ENCODE peak calls at places on chromosome 16, in four cellular contexts. One of them, this sample, is unnamed. For H3K4me1 and H3K9me3, the result is how much of the 10 kb centered on the place peaks cover.

GRCh38 chr16:25838724-25839186 is 147.0 kb downstream of the HS3ST4 start:
- DNase-seq in ascending aorta: no peak
- DNase-seq in ovary: no peak
- DNase-seq in mesenchymal stem cell: peak
- DNase-seq in this sample: no peak

GRCh38 chr16:69938981-69939820 is 11.9 kb upstream of the CLEC18A start:
- DNase-seq in ascending aorta: no peak
- DNase-seq in ovary: no peak
- DNase-seq in mesenchymal stem cell: no peak
- DNase-seq in this sample: peak

GRCh38 chr16:51134876-51135275 is 16.2 kb downstream of the SALL1 start:
- DNase-seq in ascending aorta: no peak
- DNase-seq in mesenchymal stem cell: no peak
- DNase-seq in ovary: no peak
- DNase-seq in this sample: no peak

GRCh38 chr16:87348616-87349157 is 31.5 kb upstream of the C16orf95 start:
- DNase-seq in ovary: no peak
- DNase-seq in mesenchymal stem cell: no peak
- DNase-seq in ascending aorta: no peak
- DNase-seq in this sample: no peak

GRCh38 chr16:1223355-1224214 is 1.5 kb downstream of the TPSG1 start:
- DNase-seq in mesenchymal stem cell: no peak
- DNase-seq in ascending aorta: no peak
- DNase-seq in ovary: no peak
- DNase-seq in this sample: no peak

GRCh38 chr16:70522216-70523000 is 946 bp downstream of the COG4 start:
- DNase-seq in ovary: no peak
- DNase-seq in ascending aorta: no peak
- DNase-seq in mesenchymal stem cell: peak
- DNase-seq in this sample: no peak

GRCh38 chr16:47725188-47725695 is 264.1 kb downstream of the PHKB start:
- DNase-seq in ascending aorta: no peak
- DNase-seq in mesenchymal stem cell: no peak
- DNase-seq in ovary: no peak
- DNase-seq in this sample: no peak

GRCh38 chr16:27973678-27974077 is 89.8 kb downstream of the GSG1L start:
- DNase-seq in ascending aorta: no peak
- DNase-seq in ovary: no peak
- DNase-seq in mesenchymal stem cell: no peak
- DNase-seq in this sample: no peak

GRCh38 chr16:52466998-52467397 is 79.9 kb downstream of the TOX3 start:
- DNase-seq in ovary: no peak
- DNase-seq in ascending aorta: no peak
- DNase-seq in mesenchymal stem cell: no peak
- DNase-seq in this sample: no peak

DNA sequence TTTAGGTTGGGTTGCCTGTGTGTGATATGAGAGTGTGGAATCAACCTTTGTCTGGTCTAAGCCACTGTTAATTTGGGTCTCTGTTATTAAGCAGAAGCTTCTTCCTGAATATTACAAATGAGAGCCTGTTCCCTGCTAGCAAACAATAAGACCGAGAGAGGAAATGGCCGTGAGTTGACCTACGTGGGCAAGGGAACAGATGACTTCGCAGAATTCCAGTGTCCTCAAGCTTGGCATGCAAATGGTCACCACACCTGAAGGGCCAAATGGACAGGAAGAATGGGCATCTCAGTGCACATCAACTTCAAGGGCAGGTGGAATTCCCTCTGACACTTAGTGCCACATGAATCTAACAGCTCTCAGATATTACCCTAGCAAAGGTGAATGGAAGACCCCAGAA is 250.8 kb upstream of the FOXF1 start:
- DNase-seq in ovary: no peak
- DNase-seq in mesenchymal stem cell: no peak
- DNase-seq in ascending aorta: no peak
- DNase-seq in this sample: no peak
- H3K27ac ChIP-seq in ovary: no peak
- H3K27ac ChIP-seq in mesenchymal stem cell: no peak
- H3K27ac ChIP-seq in ascending aorta: no peak
- H3K27ac ChIP-seq in this sample: peak

DNA sequence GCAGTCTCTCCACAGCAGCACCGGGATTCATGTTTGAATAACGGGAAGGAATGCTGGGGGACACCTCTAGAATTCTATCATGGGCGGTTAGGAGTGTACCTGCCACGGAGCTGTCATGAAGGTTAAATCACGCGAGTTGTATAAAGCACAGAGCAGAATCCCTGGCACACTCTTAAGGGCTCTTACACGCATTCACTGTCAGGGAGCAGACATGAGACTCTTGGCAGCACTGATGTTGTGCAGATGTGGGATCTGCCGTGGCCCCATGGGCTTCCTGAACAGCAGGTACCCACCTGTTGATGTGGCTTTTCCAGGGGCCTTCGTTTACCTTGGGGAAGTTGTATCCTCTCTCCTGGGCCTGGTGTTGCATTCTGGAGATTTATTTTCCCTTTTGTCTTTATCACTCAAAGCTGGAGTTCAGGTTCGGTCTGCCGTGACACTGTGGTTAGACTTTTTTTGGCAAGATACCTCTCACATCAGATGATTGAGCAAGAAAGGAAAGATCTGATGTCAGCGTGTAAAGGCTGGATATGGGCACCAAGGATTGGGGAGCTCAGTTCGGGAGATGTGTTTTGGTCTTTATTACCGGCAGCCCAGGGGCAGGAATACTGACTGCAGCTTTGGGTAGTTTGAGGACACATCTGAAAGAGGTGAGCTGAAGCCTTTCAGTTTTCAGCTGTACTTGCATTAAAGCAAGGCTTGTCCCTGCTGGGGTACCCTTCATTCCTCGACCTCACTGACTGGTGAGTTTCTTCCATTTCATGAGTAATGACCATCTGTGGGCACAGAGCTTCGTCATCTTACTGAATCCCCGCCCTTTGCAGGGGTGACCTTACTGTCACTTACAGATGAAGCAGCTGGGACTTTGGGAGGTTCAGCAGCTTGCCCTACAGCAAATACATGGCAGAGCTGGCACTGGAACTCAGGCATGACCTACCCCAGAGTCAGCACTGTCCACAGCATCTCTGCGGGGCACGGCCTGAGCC is 19.3 kb downstream of the KNOP1 start:
- DNase-seq in mesenchymal stem cell: no peak
- DNase-seq in ovary: no peak
- DNase-seq in ascending aorta: no peak
- DNase-seq in this sample: no peak
- H3K4me1 ChIP-seq in mesenchymal stem cell: under half
- H3K4me1 ChIP-seq in ovary: under half
- H3K4me1 ChIP-seq in ascending aorta: under half
- H3K4me1 ChIP-seq in this sample: half or more

GRCh38 chr16:79334127-79334526 is 266.4 kb downstream of the MAF start:
- DNase-seq in mesenchymal stem cell: no peak
- DNase-seq in ascending aorta: no peak
- DNase-seq in ovary: no peak
- DNase-seq in this sample: no peak
- H3K9me3 ChIP-seq in mesenchymal stem cell: under half
- H3K9me3 ChIP-seq in ascending aorta: under half
- H3K9me3 ChIP-seq in ovary: under half
- H3K9me3 ChIP-seq in this sample: under half

GRCh38 chr16:56851671-56852400 is 13.2 kb upstream of the SLC12A3 start:
- DNase-seq in ascending aorta: no peak
- DNase-seq in ovary: no peak
- DNase-seq in mesenchymal stem cell: no peak
- DNase-seq in this sample: no peak

GRCh38 chr16:56848955-56849689 is 15.9 kb upstream of the SLC12A3 start:
- DNase-seq in ovary: peak
- DNase-seq in mesenchymal stem cell: peak
- DNase-seq in ascending aorta: no peak
- DNase-seq in this sample: no peak

GRCh38 chr16:56847173-56847948 is 17.6 kb upstream of the SLC12A3 start:
- DNase-seq in ovary: no peak
- DNase-seq in ascending aorta: no peak
- DNase-seq in mesenchymal stem cell: no peak
- DNase-seq in this sample: no peak

GRCh38 chr16:56849690-56850680 is 15.0 kb upstream of the SLC12A3 start:
- DNase-seq in ascending aorta: no peak
- DNase-seq in ovary: no peak
- DNase-seq in mesenchymal stem cell: no peak
- DNase-seq in this sample: peak

DNA sequence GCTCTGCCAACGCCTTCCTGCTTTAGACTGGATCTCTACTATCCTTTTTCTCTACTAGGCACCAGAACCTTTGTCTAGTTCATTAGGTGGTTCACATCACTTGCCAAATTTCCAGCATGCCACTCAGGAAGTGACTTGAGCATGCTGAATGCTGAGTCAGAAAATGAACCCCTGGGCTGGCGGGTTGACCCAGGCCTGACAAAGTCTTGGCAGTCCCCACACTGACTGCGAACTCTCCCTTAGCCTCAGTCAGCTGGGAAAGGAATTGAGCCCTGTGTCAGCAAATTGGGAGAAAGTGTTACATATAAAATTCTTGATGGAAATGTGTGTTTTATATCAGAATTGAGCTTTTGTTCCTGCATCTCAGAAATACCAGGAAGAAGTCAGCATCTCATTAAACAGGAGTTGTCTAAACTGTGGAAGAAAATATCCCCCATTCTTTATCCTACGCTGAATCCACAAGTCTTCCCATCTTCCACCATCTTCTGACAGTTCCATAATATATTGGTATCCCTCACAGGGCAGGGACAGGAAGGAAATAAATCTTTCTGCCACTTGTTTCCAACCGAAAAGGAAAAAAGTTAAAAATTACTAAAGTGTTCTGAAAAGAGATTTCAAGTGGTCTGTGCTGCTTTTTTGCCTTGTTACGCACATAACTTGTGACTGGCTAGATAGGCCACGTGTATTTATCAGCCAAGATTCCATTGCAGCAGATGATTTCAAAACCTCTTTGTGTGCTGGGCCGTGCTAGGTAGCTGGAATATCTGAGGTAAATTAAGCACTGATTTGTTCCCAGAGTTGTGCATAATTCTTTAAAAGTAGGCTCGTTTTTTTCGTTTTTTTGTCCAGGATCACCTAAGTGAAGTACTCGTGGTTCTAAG is 16.7 kb upstream of the SLC12A3 start:
- DNase-seq in ovary: peak
- DNase-seq in mesenchymal stem cell: peak
- DNase-seq in ascending aorta: no peak
- DNase-seq in this sample: peak
- H3K27ac ChIP-seq in ovary: peak
- H3K27ac ChIP-seq in mesenchymal stem cell: peak
- H3K27ac ChIP-seq in ascending aorta: peak
- H3K27ac ChIP-seq in this sample: peak

GRCh38 chr16:63623551-63624039 is 1498.3 kb downstream of the CDH11 start:
- DNase-seq in ovary: no peak
- DNase-seq in ascending aorta: no peak
- DNase-seq in mesenchymal stem cell: no peak
- DNase-seq in this sample: no peak

GRCh38 chr16:63629272-63629671 is 1492.6 kb downstream of the CDH11 start:
- DNase-seq in ovary: no peak
- DNase-seq in mesenchymal stem cell: no peak
- DNase-seq in ascending aorta: no peak
- DNase-seq in this sample: no peak

GRCh38 chr16:63625141-63625540 is 1496.7 kb downstream of the CDH11 start:
- DNase-seq in mesenchymal stem cell: peak
- DNase-seq in ovary: no peak
- DNase-seq in ascending aorta: no peak
- DNase-seq in this sample: no peak

DNA sequence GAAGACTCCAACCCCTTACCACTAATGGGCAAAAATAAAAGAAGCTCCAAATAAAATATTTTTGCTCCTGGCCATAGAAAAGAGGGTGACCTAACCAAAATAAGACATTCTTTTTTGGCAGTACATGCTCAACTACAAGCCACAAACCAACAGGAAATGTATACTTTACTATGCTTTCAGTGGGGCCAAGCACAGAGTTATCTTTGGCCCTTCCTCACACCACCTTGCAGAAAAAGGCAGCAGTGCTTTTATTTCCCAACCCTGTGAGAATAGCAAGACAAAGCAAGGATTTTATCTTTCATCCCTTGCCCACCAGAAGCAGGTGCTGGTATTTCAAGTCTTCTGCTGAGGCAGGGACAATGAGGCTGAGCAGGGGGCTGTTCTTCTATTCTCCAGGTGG is 1493.1 kb downstream of the CDH11 start:
- DNase-seq in ascending aorta: no peak
- DNase-seq in ovary: no peak
- DNase-seq in mesenchymal stem cell: no peak
- DNase-seq in this sample: no peak
- H3K4me1 ChIP-seq in ascending aorta: under half
- H3K4me1 ChIP-seq in ovary: under half
- H3K4me1 ChIP-seq in mesenchymal stem cell: under half
- H3K4me1 ChIP-seq in this sample: under half

GRCh38 chr16:66275795-66276428 is 90.6 kb upstream of the CDH5 start:
- DNase-seq in ascending aorta: no peak
- DNase-seq in ovary: no peak
- DNase-seq in mesenchymal stem cell: peak
- DNase-seq in this sample: no peak

GRCh38 chr16:66274335-66275110 is 92.0 kb upstream of the CDH5 start:
- DNase-seq in ascending aorta: no peak
- DNase-seq in mesenchymal stem cell: no peak
- DNase-seq in ovary: no peak
- DNase-seq in this sample: no peak

GRCh38 chr16:66278111-66278531 is 88.4 kb upstream of the CDH5 start:
- DNase-seq in ascending aorta: no peak
- DNase-seq in mesenchymal stem cell: no peak
- DNase-seq in ovary: no peak
- DNase-seq in this sample: peak

GRCh38 chr16:66277311-66278070 is 89.0 kb upstream of the CDH5 start:
- DNase-seq in ascending aorta: no peak
- DNase-seq in ovary: no peak
- DNase-seq in mesenchymal stem cell: no peak
- DNase-seq in this sample: peak

DNA sequence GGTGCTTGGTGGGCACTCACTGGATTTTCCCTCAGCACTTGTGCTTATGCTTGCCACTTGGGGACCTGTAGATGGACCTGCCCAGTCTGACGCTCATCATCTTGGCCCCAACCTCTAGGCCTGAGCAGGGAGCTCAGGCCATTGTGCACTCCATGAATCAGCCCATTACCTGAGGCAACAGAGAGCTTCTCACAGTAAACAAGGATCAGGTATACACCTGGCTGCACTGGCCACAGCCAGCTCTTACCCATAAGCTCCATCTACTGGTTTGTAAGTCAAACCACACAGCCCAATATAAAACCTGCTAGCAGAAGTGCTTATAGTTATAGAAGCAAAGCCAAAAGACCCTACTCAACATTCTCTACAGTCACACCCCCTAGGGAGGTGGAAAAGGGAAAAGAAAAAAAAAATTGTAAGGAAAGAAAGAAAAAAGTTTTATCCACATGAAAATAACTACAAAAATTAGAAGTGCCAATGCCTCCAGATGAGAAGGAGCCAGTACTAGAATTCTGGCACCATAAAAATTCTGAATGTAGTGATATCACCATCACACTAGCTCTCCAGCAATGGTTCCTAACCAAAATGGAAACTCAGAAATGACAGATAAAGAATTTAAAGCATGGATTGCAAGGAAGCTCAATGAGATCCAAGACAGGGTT is 87.8 kb upstream of the CDH5 start:
- DNase-seq in mesenchymal stem cell: no peak
- DNase-seq in ovary: no peak
- DNase-seq in ascending aorta: no peak
- DNase-seq in this sample: no peak
- H3K9me3 ChIP-seq in mesenchymal stem cell: under half
- H3K9me3 ChIP-seq in ovary: under half
- H3K9me3 ChIP-seq in ascending aorta: under half
- H3K9me3 ChIP-seq in this sample: under half

GRCh38 chr16:73063284-73063733 is 15.4 kb upstream of the ZFHX3 start:
- DNase-seq in ovary: no peak
- DNase-seq in ascending aorta: no peak
- DNase-seq in mesenchymal stem cell: no peak
- DNase-seq in this sample: no peak
- H3K27ac ChIP-seq in ovary: no peak
- H3K27ac ChIP-seq in ascending aorta: peak
- H3K27ac ChIP-seq in mesenchymal stem cell: no peak
- H3K27ac ChIP-seq in this sample: no peak